ENCODE peak calls at places on chromosome 10, in five cellular contexts. K is SK-N-SH, Z is uterus, B is transverse colon, W is A549. T is an unnamed sample. For H3K9me3, the result is how much of the 10 kb centered on the place peaks cover.

GRCh38 chr10:102540023-102540422 is 36.3 kb downstream of the SUFU start:
- DNase-seq in B (no peak), Z (no peak), K (peak), W (peak), T (no peak)

GRCh38 chr10:86401588-86402282 is 35.1 kb upstream of the GRID1 start:
- DNase-seq in B (peak), Z (peak), W (peak), K (peak), T (no peak)

GRCh38 chr10:35027567-35027966 is 62.6 kb downstream of the CUL2 start:
- DNase-seq in B (no peak), W (no peak), K (peak), Z (no peak), T (no peak)

GRCh38 chr10:96413151-96413787 is 54.5 kb upstream of the OPALIN start:
- DNase-seq in B (no peak), W (no peak), K (no peak), Z (no peak), T (no peak)

GRCh38 chr10:88092975-88093374 is 229.6 kb downstream of the PTEN start:
- DNase-seq in B (no peak), W (no peak), Z (no peak), K (peak), T (no peak)

GRCh38 chr10:31262672-31263071 is 56.3 kb upstream of the ZEB1 start:
- DNase-seq in K (no peak), B (no peak), W (no peak), Z (no peak), T (no peak)

GRCh38 chr10:125039354-125039769 is 97.4 kb downstream of the ZRANB1 start:
- DNase-seq in W (no peak), B (no peak), Z (no peak), K (no peak), T (no peak)

GRCh38 chr10:106614293-106614692 is 550.2 kb downstream of the SORCS1 start:
- DNase-seq in K (no peak), W (no peak), B (no peak), Z (no peak), T (no peak)

GRCh38 chr10:103855424-103855823 is at the start of gene SH3PXD2A:
- DNase-seq in Z (peak), W (peak), K (peak), B (peak), T (no peak)

GRCh38 chr10:66925896-66926719 is at the start of gene LRRTM3:
- DNase-seq in W (peak), K (peak), B (peak), Z (peak), T (peak)

GRCh38 chr10:34768261-34768971 is 46.7 kb downstream of the PARD3 start:
- DNase-seq in B (peak), K (no peak), Z (peak), W (peak), T (peak)

GRCh38 chr10:78757542-78757941 is 311.2 kb upstream of the ZMIZ1 start:
- DNase-seq in B (no peak), K (no peak), Z (no peak), W (no peak), T (no peak)

GRCh38 chr10:62031522-62031921 is 130.0 kb downstream of the ARID5B start:
- DNase-seq in K (no peak), B (no peak), Z (no peak), W (no peak), T (no peak)

GRCh38 chr10:103934308-103934707 is 16.3 kb upstream of the STN1 start:
- DNase-seq in Z (no peak), W (no peak), K (no peak), B (no peak), T (no peak)

GRCh38 chr10:71727429-71728217 is 8.0 kb upstream of the C10orf105 start:
- DNase-seq in W (no peak), K (peak), Z (peak), B (peak), T (peak)

GRCh38 chr10:43109671-43110249 is 28.5 kb upstream of the CSGALNACT2 start:
- DNase-seq in B (no peak), Z (no peak), K (no peak), W (no peak), T (no peak)

GRCh38 chr10:46518028-46518725 is 38.3 kb downstream of the GPRIN2 start:
- DNase-seq in Z (no peak), B (peak), W (no peak), K (no peak), T (no peak)

GRCh38 chr10:29908977-29909376 is 150.4 kb downstream of the JCAD start:
- DNase-seq in Z (no peak), B (no peak), W (no peak), K (no peak), T (no peak)

GRCh38 chr10:59382831-59383295 is 20.5 kb upstream of the FAM13C start:
- DNase-seq in B (no peak), W (no peak), Z (peak), K (no peak), T (no peak)

DNA sequence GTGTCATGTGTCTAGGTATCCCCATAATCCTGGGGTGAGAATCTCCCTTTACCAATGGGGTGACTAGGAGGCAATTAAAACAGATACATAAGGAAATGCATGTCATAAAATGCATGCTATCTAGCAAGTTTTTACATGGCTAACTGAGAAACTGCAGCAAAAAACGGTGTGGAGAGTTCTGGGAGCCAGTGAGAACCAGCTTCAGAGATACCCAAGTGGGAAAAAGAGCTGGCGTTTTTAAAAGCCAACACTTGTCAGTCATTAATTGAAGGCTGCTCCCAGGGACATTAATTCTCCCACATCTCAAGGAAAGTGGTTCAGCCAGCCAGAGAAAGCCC is 28.2 kb downstream of the ST8SIA6 start:
- DNase-seq in Z (no peak), B (no peak), K (no peak), W (no peak), T (no peak)
- H3K4me3 ChIP-seq in Z (no peak), B (no peak), K (no peak), W (no peak), T (no peak)

GRCh38 chr10:133461027-133461426 is 7.3 kb downstream of the SCART1 start:
- DNase-seq in K (no peak), Z (no peak), W (no peak), B (no peak), T (no peak)

GRCh38 chr10:133461841-133462240 is 8.1 kb downstream of the SCART1 start:
- DNase-seq in B (no peak), W (no peak), K (peak), Z (no peak), T (no peak)

GRCh38 chr10:133464582-133465031 is 10.9 kb downstream of the SCART1 start:
- DNase-seq in Z (peak), K (no peak), B (no peak), W (no peak), T (no peak)

GRCh38 chr10:133460208-133460769 is 6.5 kb downstream of the SCART1 start:
- DNase-seq in K (no peak), W (no peak), Z (no peak), B (no peak), T (no peak)

GRCh38 chr10:133462512-133463305 is 9.0 kb downstream of the SCART1 start:
- DNase-seq in B (no peak), W (no peak), K (peak), Z (no peak), T (no peak)
- H3K9me3 ChIP-seq in B (under half), W (under half), K (under half), Z (under half), T (under half)

GRCh38 chr10:11046766-11047165 is 29.1 kb downstream of the CELF2 start:
- DNase-seq in Z (no peak), W (no peak), B (no peak), K (no peak), T (no peak)

GRCh38 chr10:11048707-11049296 is 31.1 kb downstream of the CELF2 start:
- DNase-seq in W (no peak), B (no peak), Z (no peak), K (no peak), T (no peak)

GRCh38 chr10:11045487-11045886 is 27.8 kb downstream of the CELF2 start:
- DNase-seq in K (no peak), W (no peak), B (no peak), Z (no peak), T (no peak)

GRCh38 chr10:11043446-11044127 is 25.9 kb downstream of the CELF2 start:
- DNase-seq in K (no peak), W (no peak), Z (no peak), B (no peak), T (no peak)

GRCh38 chr10:11045995-11046394 is 28.3 kb downstream of the CELF2 start:
- DNase-seq in K (no peak), W (no peak), B (no peak), Z (no peak), T (peak)
- H3K4me3 ChIP-seq in K (no peak), W (no peak), B (no peak), Z (no peak), T (no peak)

GRCh38 chr10:1454428-1454827 is 282.9 kb downstream of the ADARB2 start:
- DNase-seq in K (no peak), W (no peak), Z (no peak), B (no peak), T (no peak)

GRCh38 chr10:1449806-1450205 is 287.5 kb downstream of the ADARB2 start:
- DNase-seq in Z (no peak), W (no peak), B (no peak), K (peak), T (no peak)

GRCh38 chr10:1451362-1451888 is 285.9 kb downstream of the ADARB2 start:
- DNase-seq in W (no peak), Z (no peak), K (no peak), B (no peak), T (no peak)

GRCh38 chr10:1454964-1455363 is 282.4 kb downstream of the ADARB2 start:
- DNase-seq in W (no peak), B (no peak), K (no peak), Z (no peak), T (no peak)

GRCh38 chr10:1452777-1453176 is 284.5 kb downstream of the ADARB2 start:
- DNase-seq in W (no peak), B (no peak), K (no peak), Z (no peak), T (no peak)
- H3K9me3 ChIP-seq in W (under half), B (under half), K (under half), Z (under half), T (under half)

GRCh38 chr10:117137031-117137910 is 799 bp downstream of the VAX1 start:
- DNase-seq in W (peak), Z (no peak), K (peak), B (no peak), T (no peak)
- H3K4me3 ChIP-seq in W (peak), Z (no peak), K (peak), B (no peak), T (peak)

GRCh38 chr10:37831495-37832333 is 25.7 kb downstream of the ZNF248 start:
- DNase-seq in W (no peak), B (no peak), K (no peak), Z (no peak), T (no peak)
- H3K9me3 ChIP-seq in W (half or more), B (half or more), K (under half), Z (under half), T (half or more)

DNA sequence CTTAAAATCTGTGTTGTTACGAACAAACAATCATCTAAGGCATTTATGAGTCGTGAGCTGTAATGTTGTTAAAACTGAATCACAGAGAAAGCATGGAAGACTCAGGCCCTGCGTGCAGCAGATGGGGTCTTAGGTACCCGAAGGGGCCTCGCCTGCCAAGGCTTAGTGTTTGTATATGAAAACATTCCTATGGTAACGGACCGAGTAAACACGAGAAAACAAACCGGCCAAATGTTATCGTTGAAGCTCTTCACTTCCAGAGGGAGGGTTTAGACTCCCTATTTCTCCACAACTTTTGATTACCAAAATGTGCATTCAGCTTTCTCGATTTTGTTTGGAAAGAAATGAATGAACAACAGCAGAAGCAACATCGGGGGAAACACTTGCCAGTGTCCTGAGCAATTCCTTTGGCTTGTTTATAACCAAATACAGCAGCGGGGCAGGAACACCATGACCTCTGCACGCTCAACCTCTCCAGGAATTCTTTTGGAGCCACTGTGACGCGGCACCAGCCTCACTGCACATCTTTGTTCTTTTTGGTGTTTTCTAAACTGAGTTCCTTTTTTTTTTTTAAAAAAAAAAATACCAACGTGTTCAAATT is 121.6 kb upstream of the KLF6 start:
- DNase-seq in K (no peak), Z (no peak), B (peak), W (no peak), T (peak)
- H3K4me3 ChIP-seq in K (no peak), Z (no peak), B (no peak), W (no peak), T (no peak)

DNA sequence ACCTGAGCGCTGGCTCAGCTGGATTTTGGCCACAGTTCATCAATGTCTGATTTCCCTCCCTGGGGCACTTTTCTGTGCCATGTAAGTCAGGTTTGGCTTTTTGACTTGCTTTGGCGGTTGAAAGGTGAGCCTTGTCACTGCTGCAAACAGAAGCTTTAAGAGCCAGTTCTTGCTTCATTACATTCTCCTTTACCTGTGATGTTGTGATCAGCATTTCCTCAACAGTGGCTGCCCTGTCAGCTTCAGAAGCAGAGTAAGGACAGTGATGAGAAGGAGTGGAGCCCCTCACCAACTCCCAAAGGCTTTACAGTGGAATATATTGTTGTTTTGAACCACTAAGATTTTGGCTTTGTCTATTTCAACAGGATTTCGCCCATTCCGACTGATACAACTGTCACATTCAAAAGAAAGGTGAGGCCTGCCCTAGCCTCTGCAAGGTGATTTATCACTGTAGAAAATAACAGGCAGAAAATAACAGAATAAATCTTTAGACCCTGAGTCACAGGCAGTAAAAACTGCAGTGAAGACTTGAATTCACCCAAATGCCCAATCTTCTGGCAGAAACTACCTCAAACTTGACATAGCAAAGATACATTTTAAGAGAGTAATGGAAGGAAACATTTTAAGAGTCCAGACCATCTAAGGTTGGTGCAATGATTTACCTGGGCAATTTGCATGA is 13.3 kb upstream of the DKK1 start:
- DNase-seq in B (no peak), K (no peak), Z (no peak), W (no peak), T (no peak)
- H3K9me3 ChIP-seq in B (under half), K (under half), Z (under half), W (under half), T (under half)

DNA sequence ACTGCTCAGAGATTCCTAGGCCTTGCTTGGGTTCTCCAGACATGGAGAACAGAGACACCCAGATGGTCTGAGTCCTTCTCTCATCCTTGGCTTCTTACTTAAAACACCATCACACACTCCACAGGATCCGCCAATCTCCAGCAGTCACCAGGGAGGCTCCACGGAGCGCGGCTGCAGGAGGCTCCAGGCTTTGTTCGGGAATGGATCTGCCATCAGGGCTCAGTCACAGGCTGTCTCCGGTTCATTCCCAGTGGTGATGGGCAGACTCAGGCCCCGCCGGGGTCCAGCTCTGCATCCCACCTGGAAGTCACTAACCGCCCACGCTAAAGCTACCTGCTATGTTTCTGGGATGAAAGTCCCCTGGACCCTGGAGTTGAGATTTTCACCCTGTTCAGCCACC is 312.9 kb downstream of the TCERG1L start:
- DNase-seq in Z (no peak), W (no peak), B (no peak), K (no peak), T (no peak)
- H3K4me3 ChIP-seq in Z (no peak), W (no peak), B (no peak), K (no peak), T (no peak)

GRCh38 chr10:37015498-37015897 is 109.9 kb upstream of the ANKRD30A start:
- DNase-seq in B (no peak), W (no peak), Z (no peak), K (no peak), T (no peak)
- H3K9me3 ChIP-seq in B (under half), W (under half), Z (under half), K (under half), T (under half)